ENCODE peak calls at places on chromosomes 2 and 18, in six cellular contexts. E, G, V, N, T and Q are unnamed samples.

GRCh38 chr2:8488001-8488738 is 193.7 kb upstream of the ID2 start:
- DNase-seq in E (no peak), G (no peak), V (no peak), N (no peak), T (no peak), Q (no peak)

GRCh38 chr2:105576050-105576439 is 168.7 kb upstream of the NCK2 start:
- DNase-seq in E (peak), G (no peak), V (no peak), N (no peak), T (no peak), Q (no peak)

GRCh38 chr2:8337321-8337720 is 344.5 kb upstream of the ID2 start:
- DNase-seq in E (no peak), G (no peak), V (no peak), N (no peak), T (no peak), Q (no peak)

GRCh38 chr2:168607992-168608391 is 151.9 kb downstream of the CERS6 start:
- DNase-seq in E (no peak), G (no peak), V (no peak), N (peak), T (no peak), Q (no peak)

GRCh38 chr2:68837861-68838341 is 33.3 kb downstream of the BMP10 start:
- DNase-seq in E (no peak), G (no peak), V (no peak), N (peak), T (no peak), Q (no peak)

GRCh38 chr18:59730896-59731295 is 33.7 kb upstream of the CCBE1 start:
- DNase-seq in E (no peak), G (no peak), V (no peak), N (no peak), T (no peak), Q (no peak)

GRCh38 chr2:28583899-28584553 is 88.2 kb downstream of the PLB1 start:
- DNase-seq in E (peak), G (peak), V (no peak), N (peak), T (peak), Q (peak)

GRCh38 chr2:181656450-181657261 is at the start of gene CERKL:
- DNase-seq in E (no peak), G (peak), V (peak), N (peak), T (no peak), Q (no peak)

GRCh38 chr2:119025013-119025412 is 83.0 kb downstream of the MARCO start:
- DNase-seq in E (no peak), G (no peak), V (no peak), N (no peak), T (no peak), Q (no peak)

GRCh38 chr18:60021556-60021955 is 121.8 kb downstream of the PMAIP1 start:
- DNase-seq in E (no peak), G (no peak), V (no peak), N (no peak), T (no peak), Q (no peak)

GRCh38 chr2:62119313-62119969 is 76.5 kb upstream of the B3GNT2 start:
- DNase-seq in E (no peak), G (no peak), V (no peak), N (no peak), T (no peak), Q (no peak)

GRCh38 chr2:97718942-97719341 is 5.6 kb downstream of the ZAP70 start:
- DNase-seq in E (no peak), G (no peak), V (no peak), N (no peak), T (no peak), Q (no peak)

GRCh38 chr2:43044093-43044614 is 182.3 kb downstream of the ZFP36L2 start:
- DNase-seq in E (peak), G (no peak), V (no peak), N (no peak), T (peak), Q (peak)

GRCh38 chr18:43931439-43931838 is 654.1 kb upstream of the SYT4 start:
- DNase-seq in E (no peak), G (no peak), V (no peak), N (no peak), T (no peak), Q (no peak)

GRCh38 chr2:166074011-166074410 is 53.8 kb downstream of the SCN1A start:
- DNase-seq in E (no peak), G (no peak), V (no peak), N (no peak), T (no peak), Q (no peak)

GRCh38 chr2:176637497-176638166 is 368.4 kb downstream of the MTX2 start:
- DNase-seq in E (peak), G (peak), V (peak), N (peak), T (peak), Q (peak)

GRCh38 chr2:145380436-145381017 is 860.6 kb upstream of the ZEB2 start:
- DNase-seq in E (no peak), G (peak), V (no peak), N (peak), T (no peak), Q (no peak)

GRCh38 chr18:63779386-63779785 is 4.2 kb downstream of the SERPINB7 start:
- DNase-seq in E (no peak), G (no peak), V (no peak), N (no peak), T (no peak), Q (no peak)

GRCh38 chr2:37300578-37300977 is 24.1 kb downstream of the PRKD3 start:
- DNase-seq in E (no peak), G (no peak), V (no peak), N (no peak), T (no peak), Q (no peak)

GRCh38 chr18:63320690-63321265 is 1.2 kb upstream of the BCL2 start:
- DNase-seq in E (peak), G (no peak), V (peak), N (no peak), T (peak), Q (peak)

GRCh38 chr2:150389487-150389886 is 98.0 kb downstream of the RND3 start:
- DNase-seq in E (no peak), G (no peak), V (no peak), N (peak), T (no peak), Q (no peak)

GRCh38 chr2:217824223-217824622 is 178.6 kb downstream of the TNS1 start:
- DNase-seq in E (no peak), G (no peak), V (no peak), N (no peak), T (no peak), Q (no peak)

GRCh38 chr2:217821536-217822147 is 181.2 kb downstream of the TNS1 start:
- DNase-seq in E (no peak), G (no peak), V (no peak), N (no peak), T (no peak), Q (no peak)

GRCh38 chr2:217823626-217824025 is 179.2 kb downstream of the TNS1 start:
- DNase-seq in E (no peak), G (no peak), V (no peak), N (no peak), T (no peak), Q (no peak)

GRCh38 chr2:217820904-217821303 is 181.9 kb downstream of the TNS1 start:
- DNase-seq in E (no peak), G (no peak), V (no peak), N (no peak), T (no peak), Q (no peak)

GRCh38 chr2:217822296-217823252 is 180.2 kb downstream of the TNS1 start:
- DNase-seq in E (no peak), G (no peak), V (peak), N (peak), T (no peak), Q (no peak)
- TF ChIP-seq CTCF in E (no peak), G (no peak), V (peak), N (no peak), T (no peak), Q (no peak)

GRCh38 chr2:216139884-216140283 is 30.7 kb downstream of the XRCC5 start:
- DNase-seq in E (no peak), G (peak), V (peak), N (no peak), T (no peak), Q (no peak)
- TF ChIP-seq CTCF in E (no peak), G (peak), V (peak), N (no peak), T (no peak), Q (no peak)

GRCh38 chr2:88613921-88614320 is 13.3 kb downstream of the EIF2AK3 start:
- DNase-seq in E (no peak), G (no peak), V (no peak), N (no peak), T (no peak), Q (no peak)
- TF ChIP-seq CTCF in E (no peak), G (no peak), V (no peak), N (no peak), T (no peak), Q (no peak)

DNA sequence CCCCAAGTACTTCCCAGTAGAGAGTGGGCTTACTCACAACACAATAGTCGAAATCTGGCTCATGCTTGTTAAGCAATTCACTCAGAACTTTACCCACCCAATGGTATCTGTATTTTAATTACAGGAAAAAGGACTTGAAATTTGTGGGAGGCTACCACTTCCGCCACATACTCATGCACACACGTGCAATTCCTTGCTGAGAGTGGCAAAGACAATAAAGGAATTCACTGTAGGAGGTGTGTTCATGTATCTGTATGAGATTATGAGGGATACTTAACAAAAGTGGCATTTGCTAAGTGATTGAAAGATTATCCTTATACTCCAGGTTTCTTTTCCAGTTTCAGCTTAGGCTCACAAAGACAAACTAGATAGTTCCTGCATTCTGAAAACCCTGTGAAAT is 14.9 kb upstream of the LYPD6 start:
- DNase-seq in E (no peak), G (no peak), V (no peak), N (no peak), T (no peak), Q (no peak)
- TF ChIP-seq CTCF in E (no peak), G (no peak), V (no peak), N (no peak), T (no peak), Q (no peak)

GRCh38 chr2:239979243-239980023 is 45.7 kb downstream of the NDUFA10 start:
- DNase-seq in E (no peak), G (no peak), V (peak), N (peak), T (no peak), Q (no peak)
- TF ChIP-seq CTCF in E (no peak), G (no peak), V (peak), N (peak), T (no peak), Q (peak)

GRCh38 chr2:10475811-10476660 is 27.9 kb upstream of the ODC1 start:
- DNase-seq in E (no peak), G (no peak), V (no peak), N (no peak), T (no peak), Q (no peak)

GRCh38 chr2:10473121-10473756 is 25.1 kb upstream of the ODC1 start:
- DNase-seq in E (no peak), G (no peak), V (no peak), N (no peak), T (no peak), Q (no peak)

GRCh38 chr2:10477443-10478297 is 29.5 kb upstream of the ODC1 start:
- DNase-seq in E (no peak), G (no peak), V (no peak), N (no peak), T (no peak), Q (no peak)

GRCh38 chr2:10476723-10477442 is 28.8 kb upstream of the ODC1 start:
- DNase-seq in E (no peak), G (no peak), V (no peak), N (no peak), T (no peak), Q (no peak)

DNA sequence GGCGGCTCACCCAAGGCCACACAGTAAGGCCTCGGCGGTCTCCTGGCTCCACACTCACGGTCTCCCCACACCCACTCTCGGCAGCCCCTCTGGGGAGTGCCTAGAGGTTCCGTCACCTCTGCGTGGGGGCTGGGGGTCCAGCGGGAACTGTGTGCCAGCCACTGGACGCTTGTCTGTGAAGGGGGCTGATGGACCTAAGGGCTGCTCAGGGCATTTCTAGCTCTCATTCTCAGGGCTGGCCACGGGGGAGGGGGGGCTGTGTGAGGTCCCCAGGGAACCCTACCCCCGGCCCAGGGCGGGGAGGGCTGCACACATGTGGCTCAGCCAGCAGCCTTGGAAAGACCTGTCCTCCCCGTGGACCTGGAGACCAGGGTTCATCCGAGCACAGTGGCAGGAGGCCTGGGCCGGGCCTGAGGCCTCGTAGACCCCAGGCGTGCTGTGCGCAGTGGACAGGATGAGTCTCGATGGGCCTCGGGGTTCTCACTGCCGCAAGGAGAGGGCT is 27.1 kb upstream of the ODC1 start:
- DNase-seq in E (no peak), G (no peak), V (no peak), N (no peak), T (no peak), Q (no peak)
- TF ChIP-seq CTCF in E (no peak), G (no peak), V (no peak), N (no peak), T (no peak), Q (no peak)

GRCh38 chr18:22385718-22386117 is 32.0 kb downstream of the CTAGE1 start:
- DNase-seq in E (no peak), G (no peak), V (no peak), N (peak), T (no peak), Q (no peak)

GRCh38 chr18:22391571-22392359 is 25.9 kb downstream of the CTAGE1 start:
- DNase-seq in E (no peak), G (no peak), V (no peak), N (peak), T (no peak), Q (peak)

GRCh38 chr18:22387787-22388186 is 29.9 kb downstream of the CTAGE1 start:
- DNase-seq in E (no peak), G (no peak), V (no peak), N (no peak), T (no peak), Q (no peak)

DNA sequence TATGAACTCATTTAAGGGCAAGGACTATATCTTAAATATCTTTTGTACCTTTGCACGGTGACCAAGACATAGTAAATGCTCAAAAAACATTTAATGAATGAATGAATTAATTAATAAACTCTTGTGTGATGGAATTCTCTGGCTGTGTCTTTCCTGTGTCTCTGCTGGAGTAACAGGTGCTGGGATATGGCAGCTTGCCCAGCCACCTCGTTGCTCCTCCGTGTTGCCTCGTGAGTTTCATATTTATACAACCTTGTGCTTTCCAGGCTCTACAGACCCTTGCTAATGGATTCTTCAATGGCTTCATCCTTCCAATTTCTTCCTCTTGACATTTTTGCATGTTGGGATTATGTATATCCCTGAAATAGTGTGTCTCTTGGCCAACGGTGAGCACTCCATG is 30.4 kb downstream of the CTAGE1 start:
- DNase-seq in E (no peak), G (no peak), V (no peak), N (no peak), T (no peak), Q (no peak)
- TF ChIP-seq CTCF in E (no peak), G (no peak), V (no peak), N (no peak), T (no peak), Q (no peak)

GRCh38 chr2:200795044-200795443 is 16.7 kb upstream of the BZW1 start:
- DNase-seq in E (peak), G (no peak), V (peak), N (no peak), T (no peak), Q (peak)
- TF ChIP-seq CTCF in E (no peak), G (peak), V (peak), N (no peak), T (no peak), Q (no peak)

GRCh38 chr2:159069229-159069628 is 100.8 kb downstream of the TANC1 start:
- DNase-seq in E (no peak), G (no peak), V (no peak), N (no peak), T (no peak), Q (no peak)

GRCh38 chr2:159071190-159071915 is 102.9 kb downstream of the TANC1 start:
- DNase-seq in E (no peak), G (no peak), V (no peak), N (peak), T (no peak), Q (no peak)

GRCh38 chr2:159072795-159073194 is 104.4 kb downstream of the TANC1 start:
- DNase-seq in E (no peak), G (no peak), V (no peak), N (peak), T (no peak), Q (no peak)

GRCh38 chr2:159073256-159073655 is 104.8 kb downstream of the TANC1 start:
- DNase-seq in E (no peak), G (no peak), V (no peak), N (no peak), T (no peak), Q (no peak)

GRCh38 chr2:159070235-159070634 is 101.8 kb downstream of the TANC1 start:
- DNase-seq in E (no peak), G (no peak), V (no peak), N (no peak), T (no peak), Q (no peak)
- TF ChIP-seq CTCF in E (no peak), G (no peak), V (no peak), N (no peak), T (no peak), Q (no peak)

DNA sequence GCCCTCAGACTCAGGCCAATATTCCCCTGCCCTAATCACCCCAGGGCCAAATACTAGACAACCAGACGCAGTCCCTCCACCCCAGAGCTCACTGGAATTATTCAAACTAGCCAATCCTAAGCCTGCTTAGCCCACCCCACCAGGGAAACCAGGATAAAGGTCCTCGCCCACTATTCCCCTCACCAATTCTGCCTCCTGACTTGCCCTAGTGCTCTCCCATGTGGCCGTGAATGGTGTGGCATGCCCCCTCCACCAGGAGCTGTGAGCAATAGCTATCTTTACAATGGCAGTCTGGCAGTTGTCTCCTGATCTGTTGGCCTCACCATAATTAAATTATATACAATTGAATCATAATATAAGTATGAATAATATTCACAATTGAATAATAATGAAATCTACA is 42.3 kb downstream of the FAM124B start:
- DNase-seq in E (no peak), G (no peak), V (peak), N (no peak), T (no peak), Q (no peak)
- TF ChIP-seq CTCF in E (no peak), G (peak), V (peak), N (peak), T (no peak), Q (no peak)